ENCODE peak calls at places on chromosome 10, in seven cellular contexts. One of them, this sample, is unnamed.

GRCh38 chr10:26474062-26474461 is 35.9 kb downstream of the APBB1IP start:
- DNase-seq in cardiac fibroblast: no peak
- DNase-seq in HFF-Myc: no peak
- DNase-seq in breast epithelium: no peak
- DNase-seq in dorsolateral prefrontal cortex: no peak
- DNase-seq in astrocyte: peak
- DNase-seq in activated CD8-positive, alpha-beta T cell treated with anti-CD3 and anti-CD28 coated beads for 36 hours: no peak
- DNase-seq in this sample: no peak

GRCh38 chr10:71216751-71217265 is 4.4 kb downstream of the UNC5B start:
- DNase-seq in activated CD8-positive, alpha-beta T cell treated with anti-CD3 and anti-CD28 coated beads for 36 hours: no peak
- DNase-seq in astrocyte: no peak
- DNase-seq in breast epithelium: peak
- DNase-seq in dorsolateral prefrontal cortex: no peak
- DNase-seq in HFF-Myc: no peak
- DNase-seq in cardiac fibroblast: peak
- DNase-seq in this sample: no peak

GRCh38 chr10:8183241-8183704 is 128.8 kb downstream of the GATA3 start:
- DNase-seq in dorsolateral prefrontal cortex: no peak
- DNase-seq in HFF-Myc: no peak
- DNase-seq in breast epithelium: no peak
- DNase-seq in activated CD8-positive, alpha-beta T cell treated with anti-CD3 and anti-CD28 coated beads for 36 hours: peak
- DNase-seq in cardiac fibroblast: peak
- DNase-seq in astrocyte: peak
- DNase-seq in this sample: no peak

GRCh38 chr10:48509061-48509772 is 95.7 kb downstream of the ARHGAP22 start:
- DNase-seq in dorsolateral prefrontal cortex: peak
- DNase-seq in astrocyte: no peak
- DNase-seq in HFF-Myc: no peak
- DNase-seq in cardiac fibroblast: no peak
- DNase-seq in activated CD8-positive, alpha-beta T cell treated with anti-CD3 and anti-CD28 coated beads for 36 hours: no peak
- DNase-seq in breast epithelium: no peak
- DNase-seq in this sample: no peak

GRCh38 chr10:30834636-30835035 is 197.0 kb downstream of the ZNF438 start:
- DNase-seq in breast epithelium: no peak
- DNase-seq in astrocyte: no peak
- DNase-seq in dorsolateral prefrontal cortex: no peak
- DNase-seq in cardiac fibroblast: no peak
- DNase-seq in activated CD8-positive, alpha-beta T cell treated with anti-CD3 and anti-CD28 coated beads for 36 hours: no peak
- DNase-seq in HFF-Myc: no peak
- DNase-seq in this sample: no peak

GRCh38 chr10:34816067-34817002 is 1.2 kb upstream of the PARD3 start:
- DNase-seq in astrocyte: no peak
- DNase-seq in breast epithelium: no peak
- DNase-seq in activated CD8-positive, alpha-beta T cell treated with anti-CD3 and anti-CD28 coated beads for 36 hours: peak
- DNase-seq in cardiac fibroblast: peak
- DNase-seq in HFF-Myc: no peak
- DNase-seq in dorsolateral prefrontal cortex: no peak
- DNase-seq in this sample: no peak

GRCh38 chr10:70130878-70131559 is 1.6 kb downstream of the AIFM2 start:
- DNase-seq in activated CD8-positive, alpha-beta T cell treated with anti-CD3 and anti-CD28 coated beads for 36 hours: no peak
- DNase-seq in HFF-Myc: no peak
- DNase-seq in dorsolateral prefrontal cortex: no peak
- DNase-seq in breast epithelium: peak
- DNase-seq in cardiac fibroblast: peak
- DNase-seq in astrocyte: peak
- DNase-seq in this sample: no peak

GRCh38 chr10:127012769-127013152 is 107.5 kb downstream of the DOCK1 start:
- DNase-seq in breast epithelium: peak
- DNase-seq in astrocyte: peak
- DNase-seq in dorsolateral prefrontal cortex: no peak
- DNase-seq in activated CD8-positive, alpha-beta T cell treated with anti-CD3 and anti-CD28 coated beads for 36 hours: no peak
- DNase-seq in cardiac fibroblast: no peak
- DNase-seq in HFF-Myc: no peak
- DNase-seq in this sample: no peak

GRCh38 chr10:45809829-45810228 is 37.5 kb downstream of the AGAP4 start:
- DNase-seq in dorsolateral prefrontal cortex: peak
- DNase-seq in breast epithelium: no peak
- DNase-seq in HFF-Myc: no peak
- DNase-seq in activated CD8-positive, alpha-beta T cell treated with anti-CD3 and anti-CD28 coated beads for 36 hours: no peak
- DNase-seq in astrocyte: no peak
- DNase-seq in cardiac fibroblast: peak
- DNase-seq in this sample: no peak

GRCh38 chr10:124802313-124802675 is 675 bp downstream of the ABRAXAS2 start:
- DNase-seq in cardiac fibroblast: no peak
- DNase-seq in activated CD8-positive, alpha-beta T cell treated with anti-CD3 and anti-CD28 coated beads for 36 hours: peak
- DNase-seq in HFF-Myc: no peak
- DNase-seq in breast epithelium: no peak
- DNase-seq in dorsolateral prefrontal cortex: no peak
- DNase-seq in astrocyte: no peak
- DNase-seq in this sample: no peak

GRCh38 chr10:17616403-17617030 is 657 bp downstream of the HACD1 start:
- DNase-seq in cardiac fibroblast: peak
- DNase-seq in breast epithelium: peak
- DNase-seq in activated CD8-positive, alpha-beta T cell treated with anti-CD3 and anti-CD28 coated beads for 36 hours: peak
- DNase-seq in HFF-Myc: no peak
- DNase-seq in astrocyte: peak
- DNase-seq in dorsolateral prefrontal cortex: peak
- DNase-seq in this sample: peak

GRCh38 chr10:17622061-17622460 is 4.9 kb upstream of the HACD1 start:
- DNase-seq in dorsolateral prefrontal cortex: no peak
- DNase-seq in breast epithelium: no peak
- DNase-seq in cardiac fibroblast: peak
- DNase-seq in HFF-Myc: no peak
- DNase-seq in activated CD8-positive, alpha-beta T cell treated with anti-CD3 and anti-CD28 coated beads for 36 hours: no peak
- DNase-seq in astrocyte: no peak
- DNase-seq in this sample: no peak

DNA sequence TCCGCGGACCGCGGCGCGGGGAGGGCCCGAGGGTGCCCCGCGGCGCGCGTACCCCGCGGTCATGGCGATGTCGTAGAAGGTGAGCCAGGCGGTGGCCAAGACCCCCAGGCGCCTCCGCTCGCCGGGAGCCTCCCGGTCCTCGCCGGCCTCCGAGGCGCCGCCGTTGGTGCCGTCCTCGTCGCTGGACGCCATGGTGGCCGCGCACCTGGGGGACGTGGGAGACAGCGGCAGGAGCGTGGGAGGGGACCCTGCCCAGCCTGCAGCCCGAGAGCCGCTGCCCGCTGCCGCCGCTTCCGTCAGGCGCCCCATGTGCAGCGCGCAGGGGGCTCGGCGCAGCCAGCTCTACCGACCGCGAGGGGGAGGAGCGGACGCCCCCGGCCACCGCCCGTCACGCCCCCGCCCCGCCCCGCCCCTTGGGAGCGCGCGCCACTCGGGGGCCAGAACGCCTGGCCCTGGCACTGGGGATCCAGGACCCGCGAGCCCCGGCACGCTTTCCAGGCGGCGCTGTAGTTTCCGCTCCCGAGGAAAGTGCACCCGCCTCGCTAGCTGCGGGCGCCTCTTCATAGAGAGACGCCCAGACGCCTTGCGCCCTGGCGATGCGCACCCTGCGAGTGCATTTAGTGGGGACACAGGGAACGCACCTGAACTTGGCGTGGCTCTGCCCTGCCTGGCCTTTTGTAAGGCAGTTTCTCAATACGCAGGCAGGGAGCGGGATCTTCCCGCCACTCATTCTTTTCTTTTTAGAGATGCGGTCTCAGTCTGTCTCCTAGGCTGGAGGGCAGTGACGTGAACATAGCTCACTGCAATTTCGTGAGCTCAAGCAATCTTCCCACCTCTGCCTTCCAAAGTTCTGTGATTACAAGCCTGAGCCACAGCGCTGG is at the start of gene HACD1:
- DNase-seq in dorsolateral prefrontal cortex: peak
- DNase-seq in cardiac fibroblast: peak
- DNase-seq in HFF-Myc: no peak
- DNase-seq in breast epithelium: peak
- DNase-seq in activated CD8-positive, alpha-beta T cell treated with anti-CD3 and anti-CD28 coated beads for 36 hours: peak
- DNase-seq in astrocyte: peak
- DNase-seq in this sample: no peak
- TF ChIP-seq CTCF in dorsolateral prefrontal cortex: peak
- TF ChIP-seq CTCF in cardiac fibroblast: no peak
- TF ChIP-seq CTCF in HFF-Myc: no peak
- TF ChIP-seq CTCF in breast epithelium: no peak
- TF ChIP-seq CTCF in activated CD8-positive, alpha-beta T cell treated with anti-CD3 and anti-CD28 coated beads for 36 hours: peak
- TF ChIP-seq CTCF in astrocyte: no peak
- TF ChIP-seq CTCF in this sample: no peak

DNA sequence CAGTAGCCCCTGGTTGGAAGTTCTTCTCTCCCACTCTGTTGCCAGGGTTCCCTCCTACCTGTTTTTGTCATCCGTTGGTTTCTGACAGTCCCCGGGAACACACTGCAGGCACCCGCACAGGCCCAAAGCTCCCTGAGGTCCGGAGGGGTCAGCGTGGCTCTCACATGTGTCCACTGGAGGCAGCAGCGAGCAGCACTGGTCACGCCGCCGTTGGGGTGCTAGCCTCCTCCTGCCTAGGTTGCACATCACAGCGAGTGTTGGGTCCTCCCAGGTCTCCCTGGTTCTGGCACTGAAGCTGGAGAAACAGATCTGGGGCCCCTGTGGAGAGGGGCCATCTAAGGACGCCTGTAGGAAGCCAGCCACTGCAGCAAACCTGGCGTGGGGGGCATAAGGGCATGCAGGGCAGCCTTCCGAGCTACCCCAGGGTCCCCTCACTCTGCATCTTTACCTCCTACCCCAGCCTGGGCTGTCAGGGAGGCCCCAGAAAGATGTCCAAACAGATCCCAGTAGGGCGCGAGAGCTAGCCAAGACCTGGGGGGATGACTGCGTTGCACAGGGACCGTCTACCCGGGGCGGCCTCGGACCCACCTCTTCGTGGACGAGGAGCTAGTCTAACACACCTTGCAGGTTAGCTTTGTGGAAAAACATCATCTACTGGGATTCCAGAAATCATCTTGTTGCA is 28.9 kb downstream of the LRRC27 start:
- DNase-seq in breast epithelium: no peak
- DNase-seq in dorsolateral prefrontal cortex: no peak
- DNase-seq in HFF-Myc: no peak
- DNase-seq in activated CD8-positive, alpha-beta T cell treated with anti-CD3 and anti-CD28 coated beads for 36 hours: peak
- DNase-seq in astrocyte: no peak
- DNase-seq in cardiac fibroblast: no peak
- DNase-seq in this sample: no peak
- TF ChIP-seq CTCF in breast epithelium: no peak
- TF ChIP-seq CTCF in dorsolateral prefrontal cortex: peak
- TF ChIP-seq CTCF in HFF-Myc: peak
- TF ChIP-seq CTCF in activated CD8-positive, alpha-beta T cell treated with anti-CD3 and anti-CD28 coated beads for 36 hours: peak
- TF ChIP-seq CTCF in astrocyte: peak
- TF ChIP-seq CTCF in cardiac fibroblast: peak
- TF ChIP-seq CTCF in this sample: no peak

GRCh38 chr10:288605-289200 is 153.4 kb downstream of the ZMYND11 start:
- DNase-seq in HFF-Myc: no peak
- DNase-seq in activated CD8-positive, alpha-beta T cell treated with anti-CD3 and anti-CD28 coated beads for 36 hours: no peak
- DNase-seq in breast epithelium: no peak
- DNase-seq in dorsolateral prefrontal cortex: no peak
- DNase-seq in cardiac fibroblast: no peak
- DNase-seq in astrocyte: no peak
- DNase-seq in this sample: no peak

GRCh38 chr10:289581-289980 is 154.3 kb downstream of the ZMYND11 start:
- DNase-seq in astrocyte: no peak
- DNase-seq in activated CD8-positive, alpha-beta T cell treated with anti-CD3 and anti-CD28 coated beads for 36 hours: no peak
- DNase-seq in breast epithelium: no peak
- DNase-seq in cardiac fibroblast: no peak
- DNase-seq in HFF-Myc: no peak
- DNase-seq in dorsolateral prefrontal cortex: no peak
- DNase-seq in this sample: no peak

GRCh38 chr10:290026-290725 is 154.9 kb downstream of the ZMYND11 start:
- DNase-seq in HFF-Myc: no peak
- DNase-seq in dorsolateral prefrontal cortex: no peak
- DNase-seq in astrocyte: no peak
- DNase-seq in breast epithelium: no peak
- DNase-seq in activated CD8-positive, alpha-beta T cell treated with anti-CD3 and anti-CD28 coated beads for 36 hours: no peak
- DNase-seq in cardiac fibroblast: no peak
- DNase-seq in this sample: no peak

GRCh38 chr10:287029-287428 is 151.8 kb downstream of the ZMYND11 start:
- DNase-seq in activated CD8-positive, alpha-beta T cell treated with anti-CD3 and anti-CD28 coated beads for 36 hours: no peak
- DNase-seq in HFF-Myc: no peak
- DNase-seq in cardiac fibroblast: no peak
- DNase-seq in dorsolateral prefrontal cortex: no peak
- DNase-seq in breast epithelium: no peak
- DNase-seq in astrocyte: peak
- DNase-seq in this sample: no peak

GRCh38 chr10:287814-288213 is 152.6 kb downstream of the ZMYND11 start:
- DNase-seq in cardiac fibroblast: peak
- DNase-seq in astrocyte: no peak
- DNase-seq in dorsolateral prefrontal cortex: no peak
- DNase-seq in activated CD8-positive, alpha-beta T cell treated with anti-CD3 and anti-CD28 coated beads for 36 hours: no peak
- DNase-seq in HFF-Myc: no peak
- DNase-seq in breast epithelium: no peak
- DNase-seq in this sample: no peak
- TF ChIP-seq CTCF in cardiac fibroblast: peak
- TF ChIP-seq CTCF in astrocyte: peak
- TF ChIP-seq CTCF in dorsolateral prefrontal cortex: no peak
- TF ChIP-seq CTCF in activated CD8-positive, alpha-beta T cell treated with anti-CD3 and anti-CD28 coated beads for 36 hours: no peak
- TF ChIP-seq CTCF in HFF-Myc: peak
- TF ChIP-seq CTCF in breast epithelium: no peak
- TF ChIP-seq CTCF in this sample: no peak

DNA sequence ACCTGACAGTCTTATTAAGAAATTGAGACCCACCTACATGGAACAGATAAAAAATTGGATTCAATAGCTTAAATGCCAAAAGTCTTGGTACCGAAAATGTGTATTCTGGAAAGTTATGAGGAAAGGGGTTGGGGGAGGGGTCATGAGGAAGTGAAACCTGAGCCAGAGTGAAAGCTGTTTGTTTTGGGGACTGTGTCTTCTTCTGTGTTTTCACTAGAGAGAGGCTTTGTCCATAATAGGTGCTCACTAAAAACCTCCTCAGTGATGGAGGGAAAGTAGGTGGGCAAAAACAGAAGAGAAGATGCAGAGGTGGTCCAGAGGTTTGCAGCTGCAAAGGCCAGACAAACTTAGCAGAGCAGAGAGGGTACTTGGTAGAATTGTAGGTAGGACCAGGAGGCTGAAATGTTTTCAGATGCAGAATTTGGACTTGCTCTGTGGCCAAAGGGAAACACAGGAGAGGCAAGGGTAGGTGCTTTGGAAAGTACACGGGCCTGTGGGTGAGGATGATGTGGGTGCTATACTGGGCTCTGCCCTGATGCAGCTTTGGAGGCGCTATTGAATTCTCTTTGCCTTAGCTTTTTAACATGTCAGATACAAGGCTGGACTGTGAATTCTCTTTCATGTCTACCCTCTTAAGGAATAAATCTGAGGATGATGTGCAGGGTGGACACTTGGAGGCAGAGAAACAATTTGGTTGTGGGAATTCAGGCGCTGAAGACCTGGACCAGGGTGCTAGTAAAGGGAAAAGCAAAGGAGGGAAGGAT is 254.6 kb downstream of the PTEN start:
- DNase-seq in activated CD8-positive, alpha-beta T cell treated with anti-CD3 and anti-CD28 coated beads for 36 hours: peak
- DNase-seq in cardiac fibroblast: no peak
- DNase-seq in astrocyte: no peak
- DNase-seq in HFF-Myc: no peak
- DNase-seq in breast epithelium: no peak
- DNase-seq in dorsolateral prefrontal cortex: no peak
- DNase-seq in this sample: no peak
- TF ChIP-seq CTCF in activated CD8-positive, alpha-beta T cell treated with anti-CD3 and anti-CD28 coated beads for 36 hours: peak
- TF ChIP-seq CTCF in cardiac fibroblast: peak
- TF ChIP-seq CTCF in astrocyte: no peak
- TF ChIP-seq CTCF in HFF-Myc: no peak
- TF ChIP-seq CTCF in breast epithelium: no peak
- TF ChIP-seq CTCF in dorsolateral prefrontal cortex: no peak
- TF ChIP-seq CTCF in this sample: no peak

DNA sequence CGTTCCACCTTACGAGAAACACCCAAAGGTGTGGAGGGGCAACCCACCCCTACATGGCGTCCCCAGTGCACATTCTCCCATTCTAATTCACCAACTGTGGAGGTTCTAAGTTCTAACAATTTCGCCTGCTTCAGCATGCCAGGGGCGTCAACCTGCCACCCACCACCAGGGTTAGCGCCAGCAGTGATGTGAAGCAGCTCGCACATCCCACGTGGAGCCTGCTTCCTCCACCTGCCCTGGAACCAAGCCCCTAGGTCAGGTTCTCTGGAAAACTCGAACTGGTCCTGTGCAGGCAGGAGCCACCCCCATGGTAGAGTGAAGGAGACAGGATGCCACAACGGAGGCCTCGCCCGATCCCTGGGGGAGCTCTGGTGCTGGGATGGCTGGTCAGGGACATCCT is 33.3 kb upstream of the FXYD4 start:
- DNase-seq in dorsolateral prefrontal cortex: no peak
- DNase-seq in activated CD8-positive, alpha-beta T cell treated with anti-CD3 and anti-CD28 coated beads for 36 hours: no peak
- DNase-seq in astrocyte: no peak
- DNase-seq in breast epithelium: no peak
- DNase-seq in cardiac fibroblast: no peak
- DNase-seq in HFF-Myc: no peak
- DNase-seq in this sample: no peak
- TF ChIP-seq CTCF in dorsolateral prefrontal cortex: no peak
- TF ChIP-seq CTCF in activated CD8-positive, alpha-beta T cell treated with anti-CD3 and anti-CD28 coated beads for 36 hours: no peak
- TF ChIP-seq CTCF in astrocyte: no peak
- TF ChIP-seq CTCF in breast epithelium: no peak
- TF ChIP-seq CTCF in cardiac fibroblast: no peak
- TF ChIP-seq CTCF in HFF-Myc: no peak
- TF ChIP-seq CTCF in this sample: no peak

This sample was measured in omental fat pad.